ENCODE peak calls at places on chromosome 17, in eight cellular contexts. P is Calu3, Y is HFFc6, X is AG10803, Q is colonic mucosa, F is psoas muscle, H is B cell, L is fibroblast of lung. E is an unnamed sample.

GRCh38 chr17:17682293-17682736 is 1.1 kb downstream of the RAI1 start:
- DNase-seq in X (peak; percentile 50), Q (peak; percentile 51), H (peak; percentile 87), F (peak; percentile 55), Y (no peak), L (no peak), P (no peak), E (peak; percentile 89)

GRCh38 chr17:69390735-69391501 is 23.6 kb upstream of the MAP2K6 start:
- DNase-seq in Q (peak; percentile 28), Y (no peak), P (no peak), F (no peak), L (no peak), H (no peak), X (no peak), E (no peak)

GRCh38 chr17:67813803-67814180 is 11.5 kb upstream of the BPTF start:
- DNase-seq in Q (no peak), F (no peak), H (no peak), P (no peak), X (no peak), L (no peak), Y (no peak), E (no peak)

GRCh38 chr17:44279586-44280344 is 11.8 kb upstream of the SLC4A1 start:
- DNase-seq in Y (peak; percentile 51), F (peak; percentile 74), X (peak; percentile 84), L (peak; percentile 86), P (peak; percentile 78), Q (peak; percentile 66), H (peak; percentile 31), E (peak; percentile 85)

GRCh38 chr17:21275579-21276339 is 8.8 kb upstream of the MAP2K3 start:
- DNase-seq in H (peak; percentile 95), X (peak; percentile 78), P (peak; percentile 91), Y (peak; percentile 81), F (peak; percentile 94), L (peak; percentile 75), Q (peak; percentile 97), E (peak; percentile 97)

GRCh38 chr17:2485543-2485942 is 26.1 kb downstream of the METTL16 start:
- DNase-seq in F (no peak), Y (no peak), P (peak; percentile 4), H (no peak), Q (no peak), L (peak; percentile 26), X (peak; percentile 63), E (no peak)

GRCh38 chr17:339193-340061 is 13.2 kb downstream of the RPH3AL start:
- DNase-seq in P (no peak), X (no peak), H (no peak), F (no peak), Q (no peak), Y (no peak), L (no peak), E (no peak)

GRCh38 chr17:1078831-1079561 is 82.1 kb downstream of the TIMM22 start:
- DNase-seq in P (no peak), Y (no peak), Q (no peak), L (peak; percentile 37), X (no peak), H (no peak), F (no peak), E (no peak)

GRCh38 chr17:7415784-7416183 is 4.3 kb upstream of the SPEM1 start:
- DNase-seq in X (no peak), P (no peak), H (no peak), Q (no peak), Y (no peak), L (no peak), F (no peak), E (no peak)

GRCh38 chr17:36674278-36674650 is 72.9 kb downstream of the MRM1 start:
- DNase-seq in L (no peak), P (no peak), Y (no peak), Q (no peak), F (no peak), X (no peak), H (no peak), E (no peak)

GRCh38 chr17:36525888-36526287 is 8.8 kb downstream of the MYO19 start:
- DNase-seq in X (no peak), L (no peak), Y (no peak), H (no peak), P (no peak), F (no peak), Q (no peak), E (no peak)

GRCh38 chr17:66337866-66338472 is 35.6 kb downstream of the PRKCA start:
- DNase-seq in L (no peak), X (no peak), F (no peak), P (no peak), Q (no peak), H (no peak), Y (no peak), E (no peak)

GRCh38 chr17:35368086-35368824 is 5.2 kb downstream of the SLFN11 start:
- DNase-seq in Q (peak; percentile 30), X (no peak), H (peak; percentile 80), L (peak; percentile 53), F (no peak), Y (no peak), P (no peak), E (peak; percentile 82)

GRCh38 chr17:29036584-29036983 is 6.4 kb upstream of the PIPOX start:
- DNase-seq in P (no peak), F (no peak), H (no peak), Q (no peak), X (no peak), Y (no peak), L (no peak), E (no peak)

GRCh38 chr17:80126449-80126715 is 20.5 kb downstream of the EIF4A3 start:
- DNase-seq in P (no peak), F (no peak), Q (no peak), Y (no peak), L (peak; percentile 61), H (no peak), X (no peak), E (no peak)

GRCh38 chr17:76892329-76892728 is 24.1 kb downstream of the MGAT5B start:
- DNase-seq in Y (no peak), H (no peak), F (no peak), Q (no peak), L (no peak), X (no peak), P (no peak), E (no peak)

GRCh38 chr17:32907583-32907982 is 20.4 kb upstream of the TMEM98 start:
- DNase-seq in F (peak; percentile 28), Y (no peak), P (no peak), X (no peak), H (no peak), Q (peak; percentile 47), L (no peak), E (no peak)

GRCh38 chr17:65109990-65110680 is 27.0 kb upstream of the RGS9 start:
- DNase-seq in F (no peak), P (no peak), Q (no peak), L (peak; percentile 36), X (peak; percentile 11), H (no peak), Y (no peak), E (no peak)

DNA sequence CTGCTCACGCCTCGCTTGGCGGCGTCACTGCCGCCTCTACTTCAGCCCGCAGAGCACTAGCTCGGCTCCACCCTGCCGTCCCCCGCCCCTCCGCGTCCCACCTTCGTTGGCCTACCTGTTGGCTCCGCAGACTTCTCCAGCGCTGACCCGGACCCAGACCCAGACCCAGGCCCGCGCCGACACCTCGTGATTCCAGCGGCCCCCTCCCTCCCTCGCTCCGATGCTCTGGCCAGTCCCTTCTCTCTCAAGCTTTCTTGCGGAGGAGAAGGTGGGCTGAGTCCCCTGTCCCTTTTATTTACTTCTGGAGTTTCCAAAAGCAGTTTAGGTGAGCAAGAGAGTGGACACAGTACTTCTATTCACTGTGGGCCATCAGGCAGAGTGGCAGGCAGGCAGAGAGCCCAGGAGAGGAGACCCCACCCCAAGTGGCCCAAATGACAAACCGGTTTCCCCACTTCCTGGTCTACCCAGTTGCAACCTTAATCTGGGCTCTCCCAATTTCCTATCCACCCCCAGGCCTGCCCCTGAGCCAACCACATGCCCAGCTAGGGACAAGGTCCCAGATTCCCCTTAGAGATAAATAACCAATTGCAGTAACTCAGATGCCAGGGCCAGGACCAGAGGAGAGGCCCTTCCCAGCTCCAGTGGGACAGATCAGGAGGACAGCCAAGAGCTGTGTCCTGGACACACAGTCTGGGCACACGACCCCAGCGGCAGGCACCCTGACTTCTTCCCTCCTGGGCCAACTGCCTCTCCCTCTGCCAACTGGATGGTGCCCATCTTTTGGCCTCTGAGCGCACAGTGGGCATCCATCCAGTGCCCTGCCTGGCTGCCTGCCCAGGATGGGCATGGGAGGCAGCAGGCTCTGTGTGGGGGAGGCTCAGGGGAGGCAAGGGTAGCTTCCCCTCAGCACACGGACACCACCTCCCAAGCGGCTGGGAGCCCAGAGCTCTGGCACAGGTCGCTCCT is 1.2 kb upstream of the SRCIN1 start:
- DNase-seq in X (no peak), L (no peak), H (no peak), F (peak; percentile 33), P (peak; percentile 84), Y (no peak), Q (no peak), E (no peak)
- TF ChIP-seq CTCF in X (no peak), L (no peak), H (peak; percentile 23), F (no peak), P (peak; percentile 76), Y (peak; percentile 67), Q (no peak), E (no peak)

GRCh38 chr17:50527155-50527762 is 5.3 kb upstream of the EPN3 start:
- DNase-seq in Y (no peak), F (no peak), L (no peak), P (no peak), Q (no peak), H (no peak), X (no peak), E (no peak)
- TF ChIP-seq CTCF in Y (no peak), F (no peak), L (no peak), P (no peak), Q (no peak), H (no peak), X (no peak), E (no peak)

GRCh38 chr17:57604771-57605733 is 140.0 kb downstream of the CCDC182 start:
- DNase-seq in Q (peak; percentile 60), F (no peak), X (peak; percentile 45), P (no peak), Y (no peak), H (peak; percentile 80), L (peak; percentile 74), E (peak; percentile 56)
- TF ChIP-seq CTCF in Q (no peak), F (no peak), X (no peak), P (no peak), Y (peak; percentile 15), H (peak; percentile 41), L (no peak), E (no peak)

GRCh38 chr17:59840908-59841666 is 51.7 kb downstream of the TUBD1 start:
- DNase-seq in L (peak; percentile 64), F (no peak), Y (no peak), X (peak; percentile 63), P (no peak), Q (peak; percentile 32), H (no peak), E (no peak)

GRCh38 chr17:59839646-59840328 is 53.0 kb downstream of the TUBD1 start:
- DNase-seq in P (no peak), Y (no peak), H (no peak), X (peak; percentile 58), F (no peak), Q (no peak), L (peak; percentile 60), E (no peak)

GRCh38 chr17:59838196-59838911 is 54.4 kb downstream of the TUBD1 start:
- DNase-seq in Y (peak; percentile 43), P (no peak), F (no peak), L (peak; percentile 65), X (peak; percentile 54), H (no peak), Q (peak; percentile 47), E (no peak)

GRCh38 chr17:59840329-59840907 is 52.3 kb downstream of the TUBD1 start:
- DNase-seq in F (no peak), H (no peak), P (no peak), X (peak; percentile 56), L (peak; percentile 56), Y (no peak), Q (no peak), E (no peak)

GRCh38 chr17:59837362-59838195 is 55.2 kb downstream of the TUBD1 start:
- DNase-seq in F (no peak), P (peak; percentile 77), Y (peak; percentile 100), Q (peak; percentile 86), L (peak; percentile 100), X (peak; percentile 100), H (peak; percentile 80), E (peak; percentile 66)
- TF ChIP-seq CTCF in F (no peak), P (no peak), Y (no peak), Q (no peak), L (no peak), X (no peak), H (no peak), E (no peak)

E was measured in GM20000.